ENCODE peak calls at places on chromosomes 1 and 21, in five cellular contexts. One of them, this sample, is unnamed.

GRCh38 chr1:37633040-37633949 is 1.4 kb downstream of the RSPO1 start:
- DNase-seq in HL-60: no peak
- DNase-seq in GM13976: no peak
- DNase-seq in right atrium auricular region: no peak
- DNase-seq in omental fat pad: no peak
- DNase-seq in this sample: no peak

GRCh38 chr1:203650012-203650836 is 23.6 kb downstream of the ATP2B4 start:
- DNase-seq in GM13976: peak
- DNase-seq in HL-60: no peak
- DNase-seq in right atrium auricular region: no peak
- DNase-seq in omental fat pad: no peak
- DNase-seq in this sample: peak

GRCh38 chr1:175618559-175618958 is 124.8 kb downstream of the TNR start:
- DNase-seq in omental fat pad: no peak
- DNase-seq in HL-60: no peak
- DNase-seq in GM13976: no peak
- DNase-seq in right atrium auricular region: no peak
- DNase-seq in this sample: no peak

GRCh38 chr1:180181048-180181447 is 26.4 kb downstream of the QSOX1 start:
- DNase-seq in omental fat pad: no peak
- DNase-seq in GM13976: no peak
- DNase-seq in right atrium auricular region: no peak
- DNase-seq in HL-60: no peak
- DNase-seq in this sample: peak

GRCh38 chr1:57353589-57353988 is 70.3 kb downstream of the DAB1 start:
- DNase-seq in omental fat pad: no peak
- DNase-seq in HL-60: no peak
- DNase-seq in right atrium auricular region: no peak
- DNase-seq in GM13976: no peak
- DNase-seq in this sample: no peak

GRCh38 chr21:17858764-17859163 is 39.6 kb upstream of the C21orf91 start:
- DNase-seq in right atrium auricular region: no peak
- DNase-seq in HL-60: no peak
- DNase-seq in omental fat pad: no peak
- DNase-seq in GM13976: no peak
- DNase-seq in this sample: no peak

GRCh38 chr1:48499211-48499610 is 27.2 kb upstream of the SPATA6 start:
- DNase-seq in right atrium auricular region: no peak
- DNase-seq in omental fat pad: no peak
- DNase-seq in HL-60: no peak
- DNase-seq in GM13976: no peak
- DNase-seq in this sample: no peak

GRCh38 chr1:85275701-85276289 is 637 bp downstream of the BCL10 start:
- DNase-seq in HL-60: no peak
- DNase-seq in right atrium auricular region: no peak
- DNase-seq in omental fat pad: no peak
- DNase-seq in GM13976: peak
- DNase-seq in this sample: peak

GRCh38 chr1:112255080-112255479 is 140.9 kb upstream of the CTTNBP2NL start:
- DNase-seq in right atrium auricular region: no peak
- DNase-seq in GM13976: no peak
- DNase-seq in omental fat pad: no peak
- DNase-seq in HL-60: no peak
- DNase-seq in this sample: no peak

GRCh38 chr1:93631626-93632365 is 49.8 kb downstream of the BCAR3 start:
- DNase-seq in GM13976: no peak
- DNase-seq in HL-60: no peak
- DNase-seq in omental fat pad: no peak
- DNase-seq in right atrium auricular region: no peak
- DNase-seq in this sample: no peak

GRCh38 chr1:34590211-34590623 is 164.6 kb upstream of the GJB5 start:
- DNase-seq in HL-60: no peak
- DNase-seq in omental fat pad: no peak
- DNase-seq in right atrium auricular region: no peak
- DNase-seq in GM13976: no peak
- DNase-seq in this sample: no peak

GRCh38 chr1:81832573-81832972 is 31.8 kb downstream of the ADGRL2 start:
- DNase-seq in right atrium auricular region: no peak
- DNase-seq in HL-60: no peak
- DNase-seq in GM13976: no peak
- DNase-seq in omental fat pad: no peak
- DNase-seq in this sample: no peak

GRCh38 chr1:47527653-47528272 is 89.9 kb downstream of the FOXD2 start:
- DNase-seq in HL-60: peak
- DNase-seq in right atrium auricular region: no peak
- DNase-seq in GM13976: no peak
- DNase-seq in omental fat pad: no peak
- DNase-seq in this sample: peak

GRCh38 chr1:168979303-168979702 is 127.2 kb upstream of the ATP1B1 start:
- DNase-seq in GM13976: no peak
- DNase-seq in right atrium auricular region: no peak
- DNase-seq in omental fat pad: no peak
- DNase-seq in HL-60: no peak
- DNase-seq in this sample: no peak

GRCh38 chr1:9078035-9078948 is 8.9 kb upstream of the SLC2A5 start:
- DNase-seq in HL-60: peak
- DNase-seq in GM13976: no peak
- DNase-seq in right atrium auricular region: no peak
- DNase-seq in omental fat pad: no peak
- DNase-seq in this sample: peak

GRCh38 chr1:203368624-203369451 is 17.9 kb upstream of the FMOD start:
- DNase-seq in GM13976: no peak
- DNase-seq in right atrium auricular region: peak
- DNase-seq in HL-60: peak
- DNase-seq in omental fat pad: no peak
- DNase-seq in this sample: no peak

GRCh38 chr1:30083800-30084464 is 639.5 kb downstream of the MATN1 start:
- DNase-seq in right atrium auricular region: no peak
- DNase-seq in omental fat pad: no peak
- DNase-seq in GM13976: no peak
- DNase-seq in HL-60: no peak
- DNase-seq in this sample: no peak

GRCh38 chr1:160127381-160127780 is 11.8 kb downstream of the ATP1A2 start:
- DNase-seq in HL-60: no peak
- DNase-seq in GM13976: no peak
- DNase-seq in right atrium auricular region: no peak
- DNase-seq in omental fat pad: no peak
- DNase-seq in this sample: no peak

GRCh38 chr1:160219062-160219929 is 14.1 kb downstream of the PEA15 start:
- DNase-seq in GM13976: no peak
- DNase-seq in HL-60: no peak
- DNase-seq in right atrium auricular region: no peak
- DNase-seq in omental fat pad: no peak
- DNase-seq in this sample: no peak

GRCh38 chr1:222970711-222971110 is 155.9 kb downstream of the DISP1 start:
- DNase-seq in right atrium auricular region: no peak
- DNase-seq in GM13976: no peak
- DNase-seq in HL-60: no peak
- DNase-seq in omental fat pad: no peak
- DNase-seq in this sample: no peak

GRCh38 chr21:35641271-35642016 is 418.9 kb downstream of the SETD4 start:
- DNase-seq in right atrium auricular region: no peak
- DNase-seq in HL-60: no peak
- DNase-seq in omental fat pad: no peak
- DNase-seq in GM13976: no peak
- DNase-seq in this sample: no peak

GRCh38 chr1:3948344-3948743 is 48.3 kb upstream of the C1orf174 start:
- DNase-seq in HL-60: no peak
- DNase-seq in GM13976: no peak
- DNase-seq in right atrium auricular region: no peak
- DNase-seq in omental fat pad: no peak
- DNase-seq in this sample: no peak

GRCh38 chr1:54950361-54951163 is 29.9 kb upstream of the TMEM61 start:
- DNase-seq in HL-60: peak
- DNase-seq in omental fat pad: peak
- DNase-seq in GM13976: peak
- DNase-seq in right atrium auricular region: peak
- DNase-seq in this sample: peak

GRCh38 chr1:108592030-108592759 is 32.3 kb downstream of the EEIG2 start:
- DNase-seq in GM13976: no peak
- DNase-seq in omental fat pad: no peak
- DNase-seq in HL-60: no peak
- DNase-seq in right atrium auricular region: no peak
- DNase-seq in this sample: peak

GRCh38 chr1:42364542-42364941 is 16.1 kb upstream of the RIMKLA start:
- DNase-seq in HL-60: no peak
- DNase-seq in omental fat pad: no peak
- DNase-seq in GM13976: no peak
- DNase-seq in right atrium auricular region: no peak
- DNase-seq in this sample: no peak

GRCh38 chr1:67802565-67802964 is 30.7 kb downstream of the GNG12 start:
- DNase-seq in HL-60: no peak
- DNase-seq in right atrium auricular region: no peak
- DNase-seq in omental fat pad: no peak
- DNase-seq in GM13976: no peak
- DNase-seq in this sample: no peak

DNA sequence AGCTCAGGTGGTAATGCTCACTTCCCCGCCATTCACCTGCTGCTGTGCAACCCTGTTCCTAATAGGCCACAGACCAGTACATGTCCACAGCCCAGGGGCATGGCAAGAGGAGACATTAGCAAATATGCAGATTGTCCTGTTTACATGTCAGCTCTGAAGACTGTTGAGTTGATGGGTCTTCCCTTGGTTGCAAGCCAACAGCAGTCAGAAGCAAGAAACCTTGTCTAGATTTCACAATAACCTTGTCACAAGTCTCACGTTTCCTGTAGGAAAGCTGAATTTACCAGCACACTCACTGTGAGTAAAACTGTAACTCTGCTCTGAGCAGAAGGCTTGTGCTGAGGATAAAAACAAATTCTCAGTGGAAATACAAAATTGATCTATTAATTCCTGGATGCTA is 195.1 kb downstream of the HLX start:
- DNase-seq in HL-60: peak
- DNase-seq in GM13976: no peak
- DNase-seq in omental fat pad: no peak
- DNase-seq in right atrium auricular region: no peak
- DNase-seq in this sample: no peak
- TF ChIP-seq CTCF in HL-60: no peak
- TF ChIP-seq CTCF in GM13976: no peak
- TF ChIP-seq CTCF in omental fat pad: no peak
- TF ChIP-seq CTCF in right atrium auricular region: no peak
- TF ChIP-seq CTCF in this sample: no peak

DNA sequence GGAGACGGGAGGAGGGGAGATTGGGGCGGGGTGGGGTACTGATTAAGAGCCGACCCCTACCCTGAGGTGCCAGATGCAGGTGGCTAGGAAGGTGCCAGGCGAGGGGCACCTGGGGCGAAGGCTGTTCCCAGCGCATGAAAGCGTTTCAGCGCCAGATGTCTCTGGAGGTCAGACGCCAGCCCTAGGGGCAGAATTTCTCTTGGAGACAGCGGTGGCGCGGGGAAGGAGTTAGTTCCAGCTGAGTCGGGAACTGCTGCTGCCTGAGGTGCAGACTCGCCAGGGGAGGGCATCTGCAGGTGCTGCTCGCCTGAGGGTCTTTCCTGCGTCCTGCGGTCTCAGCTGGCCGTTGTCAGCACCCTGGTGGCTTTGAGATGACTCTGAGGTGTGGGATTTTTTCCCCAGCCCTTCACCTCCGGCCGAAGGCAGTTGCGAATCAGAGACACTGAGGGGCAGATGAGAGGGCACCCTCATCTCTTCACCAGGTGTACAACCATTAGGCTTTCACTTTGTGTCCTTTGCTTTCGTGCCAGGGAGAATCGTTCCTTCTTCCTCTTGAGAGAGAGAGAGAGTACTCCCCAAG is 539 bp downstream of the CGN start:
- DNase-seq in GM13976: no peak
- DNase-seq in HL-60: no peak
- DNase-seq in right atrium auricular region: peak
- DNase-seq in omental fat pad: no peak
- DNase-seq in this sample: peak
- TF ChIP-seq CTCF in GM13976: no peak
- TF ChIP-seq CTCF in HL-60: no peak
- TF ChIP-seq CTCF in right atrium auricular region: no peak
- TF ChIP-seq CTCF in omental fat pad: no peak
- TF ChIP-seq CTCF in this sample: no peak

DNA sequence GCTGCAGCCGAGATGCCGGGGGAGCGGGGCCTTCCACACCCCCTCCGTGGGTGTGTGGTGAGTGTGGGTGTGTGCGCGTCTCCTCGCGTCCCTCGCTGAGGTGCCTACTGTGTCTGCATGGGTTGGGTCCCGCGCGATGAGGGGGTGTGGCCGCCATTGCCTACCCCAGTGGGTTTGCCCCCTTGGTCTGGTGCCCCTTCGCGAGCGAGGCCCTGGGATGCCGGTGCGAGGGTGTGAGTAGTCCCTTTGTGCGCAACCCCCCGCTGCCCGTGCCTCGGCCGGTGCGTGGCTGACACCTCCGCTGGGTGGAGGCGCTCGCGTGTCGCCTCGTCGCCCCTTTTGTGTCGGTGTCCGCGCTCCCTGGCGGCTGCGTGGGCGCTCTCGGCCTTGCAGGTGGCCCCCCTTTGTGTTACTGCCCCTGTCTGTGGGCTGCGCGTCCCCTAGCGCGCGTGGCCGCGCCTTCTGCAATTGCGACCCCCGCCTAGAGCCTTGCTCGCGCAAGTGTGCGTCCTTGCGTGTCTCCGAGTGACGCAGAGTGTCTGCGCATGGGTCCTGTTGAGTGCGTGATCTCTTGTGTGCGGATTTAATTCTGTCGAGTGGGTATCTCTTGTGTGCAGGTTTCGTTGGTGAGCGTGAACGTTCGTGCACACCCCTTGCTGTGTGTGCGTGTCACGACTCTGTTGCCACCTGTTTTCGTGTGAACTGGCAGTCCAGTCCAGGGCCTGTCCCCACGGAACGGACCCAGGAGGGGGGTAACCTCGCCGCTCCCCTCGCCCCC is 552 bp downstream of the TTC3 start:
- DNase-seq in omental fat pad: no peak
- DNase-seq in HL-60: peak
- DNase-seq in right atrium auricular region: no peak
- DNase-seq in GM13976: peak
- DNase-seq in this sample: peak
- TF ChIP-seq CTCF in omental fat pad: no peak
- TF ChIP-seq CTCF in HL-60: no peak
- TF ChIP-seq CTCF in right atrium auricular region: peak
- TF ChIP-seq CTCF in GM13976: peak
- TF ChIP-seq CTCF in this sample: no peak

GRCh38 chr1:213148905-213149304 is 97.9 kb downstream of the RPS6KC1 start:
- DNase-seq in GM13976: no peak
- DNase-seq in omental fat pad: no peak
- DNase-seq in HL-60: no peak
- DNase-seq in right atrium auricular region: no peak
- DNase-seq in this sample: no peak

DNA sequence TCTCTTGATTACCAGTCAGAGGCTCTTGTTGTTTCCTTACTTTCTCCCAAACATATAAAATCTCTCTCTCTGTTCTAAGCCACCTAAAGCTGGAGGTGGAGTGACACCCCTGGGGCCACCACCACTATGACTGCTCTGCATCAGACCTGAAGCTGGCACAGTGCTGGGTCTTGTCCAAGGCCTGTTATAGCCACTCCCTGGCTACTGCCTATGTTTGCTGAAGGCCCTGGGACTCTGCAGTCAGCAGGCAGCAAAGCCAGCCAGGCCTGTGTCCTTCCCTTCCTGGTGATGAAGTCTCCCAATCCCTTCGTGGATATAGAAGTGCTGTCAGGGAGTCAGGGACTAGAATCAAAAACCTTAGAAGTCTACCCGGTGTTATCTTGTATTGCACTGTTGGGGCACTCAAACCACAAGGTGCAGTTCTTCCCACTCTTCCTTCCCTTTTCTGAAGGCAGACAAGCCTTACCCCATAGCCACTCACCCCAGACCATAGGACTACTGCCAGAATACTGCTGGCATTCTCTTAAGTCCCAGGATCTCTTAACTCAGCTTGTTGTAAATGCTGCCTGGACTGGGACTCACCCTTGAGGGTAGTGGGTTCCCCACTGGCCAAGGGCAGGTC is 103.1 kb downstream of the RPS6KC1 start:
- DNase-seq in HL-60: peak
- DNase-seq in GM13976: no peak
- DNase-seq in right atrium auricular region: no peak
- DNase-seq in omental fat pad: no peak
- DNase-seq in this sample: no peak
- TF ChIP-seq CTCF in HL-60: no peak
- TF ChIP-seq CTCF in GM13976: no peak
- TF ChIP-seq CTCF in right atrium auricular region: no peak
- TF ChIP-seq CTCF in omental fat pad: no peak
- TF ChIP-seq CTCF in this sample: no peak

This sample was measured in activated CD8-positive, alpha-beta T cell treated with anti-CD3 and anti-CD28 coated beads for 36 hours.